ENCODE peak calls at places on chromosomes 1 and 21, in eight cellular contexts. F, P, I, J, S, D, Q and X are unnamed samples.

GRCh38 chr1:219125342-219125741 is 48.3 kb upstream of the LYPLAL1 start:
- DNase-seq in Q (no peak), J (no peak), F (no peak), S (no peak), D (no peak), I (no peak), P (no peak), X (no peak)

GRCh38 chr1:202184750-202185460 is 8.7 kb upstream of the LGR6 start:
- DNase-seq in F (peak), D (peak), I (peak), Q (no peak), P (peak), S (peak), J (peak), X (peak)

GRCh38 chr1:220363196-220363831 is 91.1 kb upstream of the RAB3GAP2 start:
- DNase-seq in I (no peak), P (no peak), D (no peak), F (no peak), S (no peak), Q (no peak), J (no peak), X (no peak)

GRCh38 chr1:85612704-85613361 is 32.3 kb downstream of the CCN1 start:
- DNase-seq in I (no peak), J (no peak), P (no peak), F (peak), S (no peak), Q (peak), D (peak), X (peak)

GRCh38 chr1:19974822-19975416 is 4.5 kb downstream of the PLA2G2A start:
- DNase-seq in I (peak), Q (peak), P (no peak), S (peak), F (peak), J (no peak), D (peak), X (peak)

GRCh38 chr1:181514298-181515290 is 31.3 kb downstream of the CACNA1E start:
- DNase-seq in F (no peak), J (no peak), P (no peak), I (no peak), D (no peak), S (no peak), Q (no peak), X (peak)

GRCh38 chr1:245987222-245987545 is 519.9 kb downstream of the SMYD3 start:
- DNase-seq in D (no peak), Q (no peak), S (no peak), P (no peak), F (no peak), I (no peak), J (no peak), X (no peak)

GRCh38 chr1:110390692-110391232 is at the start of gene SLC16A4:
- DNase-seq in S (no peak), P (no peak), I (no peak), Q (no peak), D (peak), F (no peak), J (no peak), X (no peak)

GRCh38 chr1:198132060-198132781 is 24.6 kb upstream of the NEK7 start:
- DNase-seq in J (no peak), Q (no peak), I (no peak), D (no peak), S (no peak), P (no peak), F (no peak), X (peak)

GRCh38 chr1:226066415-226067077 is 4.0 kb downstream of the H3-3A start:
- DNase-seq in D (no peak), F (peak), I (no peak), S (no peak), P (no peak), Q (no peak), J (no peak), X (no peak)

GRCh38 chr1:29634324-29635072 is 398.2 kb downstream of the PTPRU start:
- DNase-seq in J (no peak), I (no peak), D (no peak), P (no peak), Q (no peak), S (no peak), F (no peak), X (no peak)

GRCh38 chr1:94050263-94050662 is 70.7 kb downstream of the ABCA4 start:
- DNase-seq in P (no peak), S (no peak), D (no peak), F (no peak), J (no peak), I (no peak), Q (no peak), X (no peak)

GRCh38 chr1:229158317-229159294 is 112.3 kb upstream of the RAB4A start:
- DNase-seq in Q (no peak), S (no peak), P (no peak), F (no peak), D (no peak), J (no peak), I (no peak), X (peak)

GRCh38 chr21:19420607-19421006 is 1017.0 kb upstream of the TMPRSS15 start:
- DNase-seq in P (no peak), D (no peak), Q (no peak), I (no peak), F (no peak), S (no peak), J (no peak), X (no peak)

GRCh38 chr1:208835082-208835467 is 590.9 kb upstream of the PLXNA2 start:
- DNase-seq in S (no peak), F (no peak), I (no peak), P (no peak), D (no peak), J (no peak), Q (no peak), X (no peak)

GRCh38 chr21:36060159-36060921 is at the start of gene SETD4:
- DNase-seq in I (peak), Q (peak), F (peak), D (peak), P (peak), S (peak), J (peak), X (peak)

GRCh38 chr1:21904725-21905520 is 32.2 kb downstream of the HSPG2 start:
- DNase-seq in D (no peak), P (peak), Q (no peak), J (no peak), F (peak), S (peak), I (peak), X (peak)

GRCh38 chr1:157961805-157962762 is 31.4 kb upstream of the KIRREL1 start:
- DNase-seq in J (no peak), S (no peak), F (no peak), Q (no peak), D (peak), P (no peak), I (no peak), X (no peak)

GRCh38 chr1:221169447-221169889 is 290.2 kb downstream of the HLX start:
- DNase-seq in Q (no peak), F (no peak), P (no peak), J (no peak), D (no peak), I (no peak), S (no peak), X (no peak)

GRCh38 chr1:224911217-224911616 is 18.3 kb upstream of the DNAH14 start:
- DNase-seq in F (no peak), D (no peak), I (no peak), P (no peak), J (no peak), Q (no peak), S (no peak), X (no peak)

GRCh38 chr1:9476790-9477463 is 62.3 kb upstream of the SLC25A33 start:
- DNase-seq in S (no peak), Q (no peak), J (no peak), D (no peak), I (no peak), P (no peak), F (no peak), X (no peak)

GRCh38 chr1:187568067-187568466 is 739.3 kb downstream of the PLA2G4A start:
- DNase-seq in S (no peak), P (no peak), J (no peak), I (no peak), F (no peak), Q (no peak), D (no peak), X (no peak)

GRCh38 chr1:202213361-202214088 is 19.9 kb downstream of the LGR6 start:
- DNase-seq in P (no peak), I (no peak), F (no peak), J (no peak), Q (no peak), D (peak), S (no peak), X (peak)

GRCh38 chr1:184610872-184611614 is 143.6 kb downstream of the EDEM3 start:
- DNase-seq in I (no peak), Q (no peak), F (no peak), D (no peak), P (peak), S (no peak), J (no peak), X (no peak)

GRCh38 chr1:90201467-90202358 is 206.8 kb downstream of the ZNF326 start:
- DNase-seq in J (no peak), S (no peak), D (no peak), Q (no peak), F (no peak), P (no peak), I (no peak), X (no peak)

GRCh38 chr1:92194516-92194915 is 23.2 kb upstream of the C1orf146 start:
- DNase-seq in S (no peak), F (no peak), J (no peak), I (no peak), D (no peak), P (no peak), Q (no peak), X (peak)

GRCh38 chr1:42978317-42979036 is 19.8 kb upstream of the SLC2A1 start:
- DNase-seq in I (no peak), P (no peak), J (no peak), D (no peak), F (no peak), S (no peak), Q (no peak), X (no peak)

GRCh38 chr1:225343618-225344017 is 84.2 kb downstream of the LBR start:
- DNase-seq in J (no peak), D (no peak), P (no peak), S (peak), Q (no peak), I (no peak), F (peak), X (peak)

GRCh38 chr1:184199036-184199796 is 147.7 kb downstream of the TSEN15 start:
- DNase-seq in J (no peak), Q (no peak), F (no peak), P (no peak), D (no peak), I (no peak), S (no peak), X (no peak)

GRCh38 chr1:33960496-33960895 is 96.6 kb downstream of the HMGB4 start:
- DNase-seq in Q (no peak), S (no peak), J (no peak), F (no peak), D (no peak), P (no peak), I (no peak), X (no peak)

GRCh38 chr1:56310945-56311344 is 268.4 kb downstream of the PLPP3 start:
- DNase-seq in S (no peak), J (no peak), P (no peak), D (no peak), Q (no peak), F (no peak), I (no peak), X (no peak)

GRCh38 chr1:168428063-168428731 is 115.6 kb downstream of the XCL2 start:
- DNase-seq in S (no peak), I (peak), F (no peak), Q (no peak), J (no peak), D (no peak), P (peak), X (no peak)

GRCh38 chr1:159170639-159171038 is 776 bp upstream of the CADM3 start:
- DNase-seq in P (no peak), J (no peak), F (no peak), I (no peak), Q (no peak), D (no peak), S (no peak), X (no peak)

GRCh38 chr1:178629549-178630154 is 95.4 kb upstream of the RALGPS2 start:
- DNase-seq in J (no peak), P (no peak), F (no peak), I (no peak), Q (no peak), S (no peak), D (no peak), X (no peak)

GRCh38 chr1:172144445-172145060 is 275.9 kb upstream of the C1orf105 start:
- DNase-seq in F (no peak), Q (no peak), I (peak), J (peak), P (peak), S (no peak), D (no peak), X (no peak)
- TF ChIP-seq POLR2A in F (no peak), Q (no peak), I (peak), J (no peak), P (peak), S (no peak), D (no peak), X (no peak)

DNA sequence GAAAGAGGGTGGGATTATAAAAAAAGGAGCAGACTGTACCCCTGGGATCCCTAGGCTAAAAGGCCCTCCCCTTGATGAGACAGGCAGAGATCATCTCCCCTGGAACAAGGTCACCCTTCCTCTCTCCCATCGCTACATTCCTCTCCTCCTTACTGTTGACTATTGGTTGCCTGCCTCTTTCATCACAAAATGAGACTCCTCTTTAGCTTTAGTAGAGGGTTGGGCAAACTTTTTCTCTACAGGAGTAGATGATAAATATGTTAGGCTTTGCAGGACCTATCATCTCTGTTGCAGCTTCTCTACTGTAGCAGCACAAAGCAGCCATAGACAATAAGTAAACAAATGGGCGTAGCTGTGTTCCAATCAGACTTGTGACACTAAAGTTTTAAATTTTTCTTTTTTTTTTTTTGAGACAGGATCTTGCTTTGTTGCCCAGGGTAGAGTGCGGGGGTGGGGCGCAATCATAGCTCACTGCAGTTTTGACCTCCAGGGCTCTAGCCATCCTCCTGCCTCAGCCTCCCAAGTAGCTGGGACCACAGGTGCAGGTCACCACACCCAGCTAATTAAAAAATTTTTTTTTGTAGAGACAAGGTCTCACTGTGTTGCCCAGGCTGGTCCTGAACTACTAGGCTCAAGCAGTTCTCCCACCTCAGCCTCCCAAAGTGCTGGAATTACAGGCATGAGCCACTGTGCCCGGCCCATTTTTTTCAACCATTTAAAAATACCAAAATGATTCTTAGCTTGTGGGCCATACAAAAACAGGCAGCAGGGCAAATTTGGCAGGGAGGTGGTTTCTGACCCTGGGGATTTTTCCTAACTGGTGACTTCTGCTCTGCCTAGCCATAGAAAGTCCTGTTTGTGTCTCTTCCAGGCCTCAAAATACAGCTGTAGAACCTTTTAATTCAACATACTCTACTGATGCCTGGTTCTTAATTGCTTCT is 15.1 kb downstream of the MCL1 start:
- DNase-seq in I (no peak), P (peak), Q (no peak), F (peak), J (no peak), S (no peak), D (no peak), X (no peak)
- TF ChIP-seq POLR2A in I (no peak), P (no peak), Q (no peak), F (peak), J (no peak), S (no peak), D (no peak), X (no peak)

GRCh38 chr1:154154534-154155181 is at the start of gene NUP210L:
- DNase-seq in I (peak), Q (no peak), D (no peak), F (peak), J (no peak), P (peak), S (no peak), X (no peak)
- TF ChIP-seq POLR2A in I (no peak), Q (peak), D (no peak), F (no peak), J (no peak), P (no peak), S (no peak), X (no peak)

GRCh38 chr1:8394456-8395321 is 76.8 kb downstream of the SLC45A1 start:
- DNase-seq in S (no peak), P (no peak), Q (no peak), D (no peak), J (no peak), F (no peak), I (no peak), X (no peak)
- TF ChIP-seq POLR2A in S (no peak), P (no peak), Q (no peak), D (no peak), J (no peak), F (no peak), I (no peak), X (no peak)

DNA sequence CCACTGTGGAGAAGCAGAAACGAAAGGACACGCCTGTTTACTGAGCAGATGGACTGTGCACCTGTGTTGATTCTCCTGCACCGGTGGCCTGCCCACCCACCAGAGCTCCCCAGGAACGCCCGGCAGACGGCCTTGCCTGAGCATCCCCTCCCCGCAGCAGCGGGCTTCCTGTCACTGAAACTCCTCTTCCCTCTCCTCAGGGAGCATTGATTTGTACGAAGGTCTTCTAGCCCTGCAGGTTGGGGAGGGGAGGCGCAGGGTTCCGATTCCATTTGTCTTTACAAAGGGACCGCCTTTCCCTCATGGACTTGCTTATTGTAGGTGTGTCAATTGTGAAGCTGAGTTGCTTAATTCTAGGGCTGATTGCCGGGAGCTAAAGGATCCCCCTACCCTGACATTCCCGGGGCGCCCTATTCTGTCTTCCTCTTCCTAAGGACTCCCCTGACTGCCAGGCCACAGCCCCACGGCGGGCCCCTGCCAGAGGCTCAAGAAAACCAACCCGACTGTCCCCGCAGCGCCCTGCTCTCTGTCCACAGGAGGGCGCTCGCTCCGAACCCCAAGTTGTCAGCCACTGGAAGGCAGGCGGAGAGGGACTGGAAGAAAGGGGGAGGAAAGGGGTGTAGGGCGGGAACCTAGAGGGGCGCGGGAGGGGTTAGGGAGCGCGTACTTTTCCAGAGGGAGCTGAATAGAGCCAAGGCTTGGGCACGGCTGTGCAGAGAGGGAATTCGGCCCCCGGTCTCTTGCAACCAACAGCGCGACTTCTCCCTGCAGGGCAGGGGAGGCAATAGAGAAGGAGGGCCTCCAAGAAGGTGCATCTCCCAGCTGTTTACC is 2.8 kb downstream of the S100A6 start:
- DNase-seq in D (peak), I (peak), J (peak), Q (peak), S (peak), F (peak), P (peak), X (peak)
- TF ChIP-seq POLR2A in D (peak), I (no peak), J (no peak), Q (no peak), S (no peak), F (no peak), P (peak), X (no peak)

DNA sequence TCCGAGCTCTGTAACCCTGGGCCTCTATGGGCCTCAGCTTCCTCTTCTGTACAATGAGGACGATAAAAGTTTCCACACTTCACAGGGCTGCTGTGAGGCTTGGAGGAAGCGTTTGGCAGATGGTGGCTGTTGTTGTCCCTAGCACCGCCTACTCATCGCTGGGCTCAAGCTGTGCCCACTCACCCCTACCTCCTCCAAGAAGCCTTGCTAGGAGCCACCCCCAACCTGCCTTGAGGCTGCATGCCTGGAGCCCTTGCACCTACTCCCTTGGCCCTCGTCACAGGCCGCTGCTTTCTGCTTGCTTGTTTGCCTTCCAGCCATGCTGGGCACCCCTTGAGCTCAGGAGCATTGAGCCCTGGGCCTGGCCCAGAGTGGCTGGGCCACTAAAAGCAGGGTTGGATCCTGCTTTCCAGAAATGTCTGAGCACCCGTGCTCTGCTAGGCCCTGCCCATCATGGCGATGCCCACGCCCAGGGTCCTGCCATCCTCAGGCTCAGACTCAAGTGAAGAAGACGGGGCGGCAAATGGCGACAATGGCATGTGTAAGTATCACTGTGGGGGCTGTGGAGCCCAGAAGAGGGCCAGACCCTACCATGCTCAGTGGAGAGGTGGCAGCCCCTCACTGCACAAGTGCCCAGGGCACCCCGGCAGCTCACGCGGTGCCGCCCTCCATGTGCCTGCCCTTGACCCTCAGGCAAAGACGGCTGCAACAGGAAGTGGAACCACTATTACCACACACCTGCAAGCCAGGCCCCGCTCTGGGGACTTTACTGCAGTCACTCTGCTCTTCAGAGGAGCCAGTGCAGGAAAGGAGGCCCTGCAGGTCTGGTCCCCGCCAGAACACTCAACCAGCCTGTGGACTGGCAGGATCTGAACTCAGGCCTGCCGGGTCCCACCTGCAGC is 9.5 kb downstream of the SH3BGRL3 start:
- DNase-seq in Q (peak), I (peak), D (no peak), S (no peak), F (no peak), P (no peak), J (no peak), X (peak)
- TF ChIP-seq POLR2A in Q (peak), I (no peak), D (no peak), S (no peak), F (no peak), P (no peak), J (no peak), X (no peak)